ENCODE peak calls at places on chromosome 17, in seven cellular contexts. A is activated CD4-positive, alpha-beta T cell treated with anti-CD3 and anti-CD28 coated beads, Interleukin-2, amount 50 U/mL, for 4 hours; F is T-cell; M is HTR-8/SVneo; D is stimulated activated CD4-positive, alpha-beta T cell treated with anti-CD3 and anti-CD28 coated beads, Interleukin-2, amount 100 ng/mL, for 24 hours; E is EL; H is right cardiac atrium. Q is an unnamed sample.

GRCh38 chr17:27379863-27380533 is 76.2 kb upstream of the KSR1 start:
- DNase-seq in A (no peak), F (no peak), M (no peak), D (no peak), E (peak), H (peak), Q (peak)

GRCh38 chr17:28726912-28727726 is 1.1 kb upstream of the TLCD1 start:
- DNase-seq in A (peak), F (peak), M (peak), D (peak), E (peak), H (peak), Q (peak)

GRCh38 chr17:27473748-27474609 is 17.7 kb downstream of the KSR1 start:
- DNase-seq in A (peak), F (peak), M (no peak), D (peak), E (no peak), H (peak), Q (no peak)

GRCh38 chr17:13544292-13544691 is 57.4 kb downstream of the HS3ST3A1 start:
- DNase-seq in A (no peak), F (no peak), M (peak), D (no peak), E (peak), H (peak), Q (no peak)

GRCh38 chr17:82239401-82239925 is 10.6 kb downstream of the SLC16A3 start:
- DNase-seq in A (no peak), F (no peak), M (no peak), D (no peak), E (no peak), H (peak), Q (no peak)

GRCh38 chr17:19384723-19385391 is 2.1 kb downstream of the MFAP4 start:
- DNase-seq in A (no peak), F (no peak), M (no peak), D (no peak), E (peak), H (peak), Q (peak)

GRCh38 chr17:69716571-69716970 is 302.1 kb downstream of the MAP2K6 start:
- DNase-seq in A (no peak), F (no peak), M (no peak), D (no peak), E (no peak), H (no peak), Q (no peak)

GRCh38 chr17:83137523-83137922 is 58.1 kb downstream of the METRNL start:
- DNase-seq in A (no peak), F (no peak), M (no peak), D (no peak), E (no peak), H (no peak), Q (peak)

GRCh38 chr17:18315498-18316360 is 636 bp downstream of the SMCR8 start:
- DNase-seq in A (no peak), F (peak), M (no peak), D (no peak), E (no peak), H (no peak), Q (no peak)

GRCh38 chr17:81918762-81919545 is 978 bp upstream of the SIRT7 start:
- DNase-seq in A (no peak), F (no peak), M (no peak), D (no peak), E (no peak), H (no peak), Q (no peak)

GRCh38 chr17:12896386-12896785 is 107.1 kb downstream of the ARHGAP44 start:
- DNase-seq in A (no peak), F (no peak), M (no peak), D (no peak), E (no peak), H (no peak), Q (no peak)

GRCh38 chr17:56936697-56937322 is 23.0 kb upstream of the TRIM25 start:
- DNase-seq in A (no peak), F (no peak), M (no peak), D (no peak), E (no peak), H (no peak), Q (no peak)

GRCh38 chr17:79844869-79845600 is 5.8 kb upstream of the CBX4 start:
- DNase-seq in A (peak), F (no peak), M (no peak), D (peak), E (peak), H (peak), Q (no peak)

GRCh38 chr17:45867171-45867570 is 22.5 kb downstream of the SPPL2C start:
- DNase-seq in A (no peak), F (no peak), M (no peak), D (no peak), E (no peak), H (no peak), Q (no peak)

GRCh38 chr17:75036643-75037268 is 10.0 kb downstream of the ATP5PD start:
- DNase-seq in A (peak), F (peak), M (no peak), D (peak), E (no peak), H (peak), Q (peak)

GRCh38 chr17:1813088-1813487 is 16.6 kb downstream of the SMYD4 start:
- DNase-seq in A (no peak), F (no peak), M (no peak), D (no peak), E (peak), H (no peak), Q (no peak)

GRCh38 chr17:63402808-63403207 is 43.3 kb downstream of the CYB561 start:
- DNase-seq in A (no peak), F (no peak), M (no peak), D (no peak), E (peak), H (no peak), Q (no peak)

GRCh38 chr17:17809527-17810373 is 27.0 kb downstream of the SREBF1 start:
- DNase-seq in A (no peak), F (no peak), M (no peak), D (no peak), E (no peak), H (peak), Q (no peak)

GRCh38 chr17:69820881-69821473 is 254.0 kb upstream of the KCNJ16 start:
- DNase-seq in A (no peak), F (no peak), M (no peak), D (no peak), E (no peak), H (no peak), Q (no peak)

GRCh38 chr17:1060991-1061390 is 64.1 kb downstream of the TIMM22 start:
- DNase-seq in A (no peak), F (no peak), M (peak), D (peak), E (peak), H (peak), Q (peak)

GRCh38 chr17:4520881-4521600 is 22.4 kb downstream of the SPNS2 start:
- DNase-seq in A (no peak), F (no peak), M (no peak), D (no peak), E (no peak), H (no peak), Q (no peak)

GRCh38 chr17:80951121-80952090 is 40.2 kb upstream of the CHMP6 start:
- DNase-seq in A (no peak), F (no peak), M (no peak), D (no peak), E (no peak), H (peak), Q (no peak)

GRCh38 chr17:7215652-7216139 is 3.9 kb downstream of the DLG4 start:
- DNase-seq in A (no peak), F (no peak), M (no peak), D (no peak), E (no peak), H (no peak), Q (no peak)

GRCh38 chr17:48960834-48961515 is 7.4 kb downstream of the GIP start:
- DNase-seq in A (no peak), F (no peak), M (no peak), D (no peak), E (no peak), H (no peak), Q (no peak)

GRCh38 chr17:82553210-82553930 is 33.8 kb downstream of the FOXK2 start:
- DNase-seq in A (no peak), F (no peak), M (no peak), D (no peak), E (no peak), H (no peak), Q (no peak)

GRCh38 chr17:7943291-7943690 is 11.3 kb downstream of the CNTROB start:
- DNase-seq in A (no peak), F (no peak), M (no peak), D (no peak), E (no peak), H (no peak), Q (no peak)

GRCh38 chr17:75242461-75243042 is 18.9 kb downstream of the GGA3 start:
- DNase-seq in A (peak), F (peak), M (no peak), D (peak), E (no peak), H (no peak), Q (no peak)

GRCh38 chr17:75130632-75131277 is 787 bp downstream of the NT5C start:
- DNase-seq in A (peak), F (no peak), M (peak), D (peak), E (peak), H (peak), Q (no peak)

GRCh38 chr17:15493031-15493750 is 25.8 kb upstream of the CDRT4 start:
- DNase-seq in A (no peak), F (no peak), M (no peak), D (no peak), E (no peak), H (no peak), Q (no peak)

GRCh38 chr17:78805301-78805700 is 23.2 kb upstream of the CYTH1 start:
- DNase-seq in A (peak), F (peak), M (no peak), D (peak), E (no peak), H (no peak), Q (no peak)

GRCh38 chr17:79080761-79081290 is 6.2 kb downstream of the ENGASE start:
- DNase-seq in A (no peak), F (no peak), M (no peak), D (no peak), E (no peak), H (peak), Q (no peak)

GRCh38 chr17:67770539-67770938 is 52.8 kb downstream of the NOL11 start:
- DNase-seq in A (no peak), F (no peak), M (no peak), D (no peak), E (no peak), H (no peak), Q (no peak)

GRCh38 chr17:33091271-33091670 is 99.6 kb downstream of the SPACA3 start:
- DNase-seq in A (no peak), F (no peak), M (no peak), D (no peak), E (no peak), H (no peak), Q (no peak)

GRCh38 chr17:7336240-7337175 is at the start of gene ACAP1:
- DNase-seq in A (peak), F (peak), M (no peak), D (peak), E (no peak), H (peak), Q (no peak)

GRCh38 chr17:78645421-78646295 is 68.5 kb upstream of the DNAH17 start:
- DNase-seq in A (peak), F (peak), M (peak), D (peak), E (peak), H (peak), Q (peak)

GRCh38 chr17:77323413-77324171 is 182.8 kb downstream of the SEC14L1 start:
- DNase-seq in A (no peak), F (no peak), M (no peak), D (no peak), E (peak), H (peak), Q (no peak)